ENCODE peak calls at places on chromosomes 6 and 20, in ten cellular contexts. One of them, this sample, is unnamed.

GRCh38 chr6:89489078-89489477 is 56.1 kb downstream of the ANKRD6 start:
- DNase-seq in esophagus squamous epithelium: no peak
- DNase-seq in adrenal gland: no peak
- DNase-seq in tibial artery: no peak
- DNase-seq in mesenchymal stem cell: no peak
- DNase-seq in lung: no peak
- DNase-seq in lower lobe of right lung: no peak
- DNase-seq in IMR-90: no peak
- DNase-seq in mammary epithelial cell: no peak
- DNase-seq in Peyer's patch: no peak
- DNase-seq in this sample: no peak

GRCh38 chr6:134034951-134035822 is 17.2 kb downstream of the SLC2A12 start:
- DNase-seq in esophagus squamous epithelium: no peak
- DNase-seq in adrenal gland: no peak
- DNase-seq in tibial artery: no peak
- DNase-seq in mesenchymal stem cell: no peak
- DNase-seq in lung: no peak
- DNase-seq in lower lobe of right lung: no peak
- DNase-seq in IMR-90: no peak
- DNase-seq in mammary epithelial cell: peak; percentile 81
- DNase-seq in Peyer's patch: no peak
- DNase-seq in this sample: no peak

GRCh38 chr6:122838060-122838780 is 49.2 kb downstream of the SMPDL3A start:
- DNase-seq in esophagus squamous epithelium: no peak
- DNase-seq in adrenal gland: no peak
- DNase-seq in tibial artery: no peak
- DNase-seq in mesenchymal stem cell: peak; percentile 26
- DNase-seq in lung: no peak
- DNase-seq in lower lobe of right lung: no peak
- DNase-seq in IMR-90: peak; percentile 33
- DNase-seq in mammary epithelial cell: no peak
- DNase-seq in Peyer's patch: no peak
- DNase-seq in this sample: no peak

GRCh38 chr20:5001174-5002076 is at the start of gene SLC23A2:
- DNase-seq in esophagus squamous epithelium: no peak
- DNase-seq in adrenal gland: peak; percentile 33
- DNase-seq in tibial artery: peak; percentile 67
- DNase-seq in mesenchymal stem cell: peak; percentile 36
- DNase-seq in lung: peak; percentile 30
- DNase-seq in lower lobe of right lung: peak; percentile 62
- DNase-seq in IMR-90: no peak
- DNase-seq in mammary epithelial cell: no peak
- DNase-seq in Peyer's patch: peak; percentile 64
- DNase-seq in this sample: peak; percentile 53

GRCh38 chr6:107564223-107564855 is 74.4 kb downstream of the SOBP start:
- DNase-seq in esophagus squamous epithelium: no peak
- DNase-seq in adrenal gland: no peak
- DNase-seq in tibial artery: no peak
- DNase-seq in mesenchymal stem cell: no peak
- DNase-seq in lung: no peak
- DNase-seq in lower lobe of right lung: no peak
- DNase-seq in IMR-90: no peak
- DNase-seq in mammary epithelial cell: no peak
- DNase-seq in Peyer's patch: no peak
- DNase-seq in this sample: peak; percentile 55

GRCh38 chr6:84460491-84460890 is 233.0 kb upstream of the CEP162 start:
- DNase-seq in esophagus squamous epithelium: no peak
- DNase-seq in adrenal gland: no peak
- DNase-seq in tibial artery: no peak
- DNase-seq in mesenchymal stem cell: no peak
- DNase-seq in lung: no peak
- DNase-seq in lower lobe of right lung: no peak
- DNase-seq in IMR-90: no peak
- DNase-seq in mammary epithelial cell: no peak
- DNase-seq in Peyer's patch: no peak
- DNase-seq in this sample: no peak

GRCh38 chr6:43181621-43181941 is 415 bp upstream of the CUL9 start:
- DNase-seq in esophagus squamous epithelium: no peak
- DNase-seq in adrenal gland: no peak
- DNase-seq in tibial artery: no peak
- DNase-seq in mesenchymal stem cell: no peak
- DNase-seq in lung: no peak
- DNase-seq in lower lobe of right lung: no peak
- DNase-seq in IMR-90: no peak
- DNase-seq in mammary epithelial cell: no peak
- DNase-seq in Peyer's patch: no peak
- DNase-seq in this sample: no peak

GRCh38 chr6:20159781-20160540 is 52.3 kb downstream of the MBOAT1 start:
- DNase-seq in esophagus squamous epithelium: no peak
- DNase-seq in adrenal gland: no peak
- DNase-seq in tibial artery: no peak
- DNase-seq in mesenchymal stem cell: peak; percentile 2
- DNase-seq in lung: no peak
- DNase-seq in lower lobe of right lung: no peak
- DNase-seq in IMR-90: peak; percentile 6
- DNase-seq in mammary epithelial cell: no peak
- DNase-seq in Peyer's patch: no peak
- DNase-seq in this sample: no peak

GRCh38 chr6:112037783-112038216 is 16.1 kb upstream of the CCN6 start:
- DNase-seq in esophagus squamous epithelium: no peak
- DNase-seq in adrenal gland: peak; percentile 85
- DNase-seq in tibial artery: peak; percentile 98
- DNase-seq in mesenchymal stem cell: peak; percentile 94
- DNase-seq in lung: no peak
- DNase-seq in lower lobe of right lung: no peak
- DNase-seq in IMR-90: peak; percentile 90
- DNase-seq in mammary epithelial cell: peak; percentile 91
- DNase-seq in Peyer's patch: no peak
- DNase-seq in this sample: no peak

GRCh38 chr6:26501482-26501986 is 1.4 kb downstream of the BTN1A1 start:
- DNase-seq in esophagus squamous epithelium: no peak
- DNase-seq in adrenal gland: peak; percentile 25
- DNase-seq in tibial artery: peak; percentile 68
- DNase-seq in mesenchymal stem cell: peak; percentile 37
- DNase-seq in lung: peak; percentile 31
- DNase-seq in lower lobe of right lung: peak; percentile 65
- DNase-seq in IMR-90: peak; percentile 25
- DNase-seq in mammary epithelial cell: no peak
- DNase-seq in Peyer's patch: peak; percentile 63
- DNase-seq in this sample: peak; percentile 43

GRCh38 chr6:119280586-119281163 is 68.9 kb downstream of the MAN1A1 start:
- DNase-seq in esophagus squamous epithelium: no peak
- DNase-seq in adrenal gland: no peak
- DNase-seq in tibial artery: no peak
- DNase-seq in mesenchymal stem cell: no peak
- DNase-seq in lung: no peak
- DNase-seq in lower lobe of right lung: no peak
- DNase-seq in IMR-90: no peak
- DNase-seq in mammary epithelial cell: no peak
- DNase-seq in Peyer's patch: no peak
- DNase-seq in this sample: peak; percentile 55

GRCh38 chr6:51552400-51552799 is 535.0 kb downstream of the PKHD1 start:
- DNase-seq in esophagus squamous epithelium: no peak
- DNase-seq in adrenal gland: no peak
- DNase-seq in tibial artery: no peak
- DNase-seq in mesenchymal stem cell: no peak
- DNase-seq in lung: no peak
- DNase-seq in lower lobe of right lung: no peak
- DNase-seq in IMR-90: no peak
- DNase-seq in mammary epithelial cell: no peak
- DNase-seq in Peyer's patch: no peak
- DNase-seq in this sample: peak; percentile 51
- H3K9me3 ChIP-seq in esophagus squamous epithelium: no peaks in the 10 kb centered on the region
- H3K9me3 ChIP-seq in adrenal gland: no peaks in the 10 kb centered on the region
- H3K9me3 ChIP-seq in tibial artery: no peaks in the 10 kb centered on the region
- H3K9me3 ChIP-seq in mesenchymal stem cell: no peaks in the 10 kb centered on the region
- H3K9me3 ChIP-seq in lung: no peaks in the 10 kb centered on the region
- H3K9me3 ChIP-seq in lower lobe of right lung: no peaks in the 10 kb centered on the region
- H3K9me3 ChIP-seq in IMR-90: no peaks in the 10 kb centered on the region
- H3K9me3 ChIP-seq in mammary epithelial cell: no peaks in the 10 kb centered on the region
- H3K9me3 ChIP-seq in Peyer's patch: no peaks in the 10 kb centered on the region
- H3K9me3 ChIP-seq in this sample: no peaks in the 10 kb centered on the region

GRCh38 chr20:24862606-24863005 is 86.5 kb upstream of the CST7 start:
- DNase-seq in esophagus squamous epithelium: no peak
- DNase-seq in adrenal gland: no peak
- DNase-seq in tibial artery: no peak
- DNase-seq in mesenchymal stem cell: no peak
- DNase-seq in lung: no peak
- DNase-seq in lower lobe of right lung: no peak
- DNase-seq in IMR-90: no peak
- DNase-seq in mammary epithelial cell: no peak
- DNase-seq in Peyer's patch: no peak
- DNase-seq in this sample: no peak
- H3K9me3 ChIP-seq in esophagus squamous epithelium: peaks cover 15% of the 10 kb centered on the region
- H3K9me3 ChIP-seq in adrenal gland: no peaks in the 10 kb centered on the region
- H3K9me3 ChIP-seq in tibial artery: peaks cover 4% of the 10 kb centered on the region
- H3K9me3 ChIP-seq in mesenchymal stem cell: no peaks in the 10 kb centered on the region
- H3K9me3 ChIP-seq in lung: peaks cover 14% of the 10 kb centered on the region
- H3K9me3 ChIP-seq in lower lobe of right lung: peaks cover 9% of the 10 kb centered on the region
- H3K9me3 ChIP-seq in IMR-90: peaks cover 3% of the 10 kb centered on the region
- H3K9me3 ChIP-seq in mammary epithelial cell: peaks cover 7% of the 10 kb centered on the region
- H3K9me3 ChIP-seq in Peyer's patch: peaks cover 10% of the 10 kb centered on the region
- H3K9me3 ChIP-seq in this sample: no peaks in the 10 kb centered on the region

GRCh38 chr6:160911949-160912348 is 79.6 kb upstream of the MAP3K4 start:
- DNase-seq in esophagus squamous epithelium: no peak
- DNase-seq in adrenal gland: no peak
- DNase-seq in tibial artery: no peak
- DNase-seq in mesenchymal stem cell: no peak
- DNase-seq in lung: no peak
- DNase-seq in lower lobe of right lung: no peak
- DNase-seq in IMR-90: no peak
- DNase-seq in mammary epithelial cell: no peak
- DNase-seq in Peyer's patch: no peak
- DNase-seq in this sample: no peak
- H3K9me3 ChIP-seq in esophagus squamous epithelium: no peaks in the 10 kb centered on the region
- H3K9me3 ChIP-seq in adrenal gland: no peaks in the 10 kb centered on the region
- H3K9me3 ChIP-seq in tibial artery: peaks cover 20% of the 10 kb centered on the region
- H3K9me3 ChIP-seq in mesenchymal stem cell: peaks cover 15% of the 10 kb centered on the region
- H3K9me3 ChIP-seq in lung: peaks cover 4% of the 10 kb centered on the region
- H3K9me3 ChIP-seq in lower lobe of right lung: peaks cover 4% of the 10 kb centered on the region
- H3K9me3 ChIP-seq in IMR-90: no peaks in the 10 kb centered on the region
- H3K9me3 ChIP-seq in mammary epithelial cell: no peaks in the 10 kb centered on the region
- H3K9me3 ChIP-seq in Peyer's patch: no peaks in the 10 kb centered on the region
- H3K9me3 ChIP-seq in this sample: no peaks in the 10 kb centered on the region

DNA sequence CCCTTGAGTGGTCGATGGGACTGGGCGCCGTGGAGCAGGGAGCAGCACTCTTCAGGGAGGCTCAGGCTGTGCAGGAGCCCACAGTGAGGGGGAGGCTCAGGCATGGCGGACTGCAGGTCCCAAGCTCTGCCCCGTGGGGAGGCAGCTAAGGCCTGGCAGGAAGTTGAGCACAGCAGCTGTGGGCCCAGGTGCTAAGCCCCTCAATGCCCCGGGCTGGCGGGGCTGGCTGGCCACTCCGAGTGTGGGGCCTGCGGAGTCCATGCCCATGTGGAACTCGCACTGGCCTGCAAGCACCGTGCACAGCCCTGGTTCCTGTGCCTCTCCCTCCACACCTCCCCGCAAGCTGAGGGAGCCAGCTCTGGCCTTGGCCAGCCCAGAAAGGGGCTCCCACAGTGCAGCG is 948.4 kb upstream of the EYS start:
- DNase-seq in esophagus squamous epithelium: no peak
- DNase-seq in adrenal gland: no peak
- DNase-seq in tibial artery: no peak
- DNase-seq in mesenchymal stem cell: no peak
- DNase-seq in lung: no peak
- DNase-seq in lower lobe of right lung: no peak
- DNase-seq in IMR-90: no peak
- DNase-seq in mammary epithelial cell: no peak
- DNase-seq in Peyer's patch: no peak
- DNase-seq in this sample: no peak
- H3K9me3 ChIP-seq in esophagus squamous epithelium: peaks cover 20% of the 10 kb centered on the region
- H3K9me3 ChIP-seq in adrenal gland: no peaks in the 10 kb centered on the region
- H3K9me3 ChIP-seq in tibial artery: no peaks in the 10 kb centered on the region
- H3K9me3 ChIP-seq in mesenchymal stem cell: peaks cover 3% of the 10 kb centered on the region
- H3K9me3 ChIP-seq in lung: peaks cover 8% of the 10 kb centered on the region
- H3K9me3 ChIP-seq in lower lobe of right lung: no peaks in the 10 kb centered on the region
- H3K9me3 ChIP-seq in IMR-90: peaks cover 4% of the 10 kb centered on the region
- H3K9me3 ChIP-seq in mammary epithelial cell: no peaks in the 10 kb centered on the region
- H3K9me3 ChIP-seq in Peyer's patch: no peaks in the 10 kb centered on the region
- H3K9me3 ChIP-seq in this sample: no peaks in the 10 kb centered on the region

GRCh38 chr6:165714907-165715306 is 51.9 kb upstream of the PDE10A start:
- DNase-seq in esophagus squamous epithelium: no peak
- DNase-seq in adrenal gland: no peak
- DNase-seq in tibial artery: no peak
- DNase-seq in mesenchymal stem cell: no peak
- DNase-seq in lung: no peak
- DNase-seq in lower lobe of right lung: no peak
- DNase-seq in IMR-90: no peak
- DNase-seq in mammary epithelial cell: no peak
- DNase-seq in Peyer's patch: no peak
- DNase-seq in this sample: no peak
- H3K9me3 ChIP-seq in esophagus squamous epithelium: no peaks in the 10 kb centered on the region
- H3K9me3 ChIP-seq in adrenal gland: no peaks in the 10 kb centered on the region
- H3K9me3 ChIP-seq in tibial artery: no peaks in the 10 kb centered on the region
- H3K9me3 ChIP-seq in mesenchymal stem cell: no peaks in the 10 kb centered on the region
- H3K9me3 ChIP-seq in lung: no peaks in the 10 kb centered on the region
- H3K9me3 ChIP-seq in lower lobe of right lung: no peaks in the 10 kb centered on the region
- H3K9me3 ChIP-seq in IMR-90: no peaks in the 10 kb centered on the region
- H3K9me3 ChIP-seq in mammary epithelial cell: peaks cover 39% of the 10 kb centered on the region
- H3K9me3 ChIP-seq in Peyer's patch: no peaks in the 10 kb centered on the region
- H3K9me3 ChIP-seq in this sample: no peaks in the 10 kb centered on the region

GRCh38 chr20:56001890-56002289 is 3.4 kb downstream of the CBLN4 start:
- DNase-seq in esophagus squamous epithelium: no peak
- DNase-seq in adrenal gland: no peak
- DNase-seq in tibial artery: no peak
- DNase-seq in mesenchymal stem cell: no peak
- DNase-seq in lung: no peak
- DNase-seq in lower lobe of right lung: no peak
- DNase-seq in IMR-90: no peak
- DNase-seq in mammary epithelial cell: no peak
- DNase-seq in Peyer's patch: no peak
- DNase-seq in this sample: no peak
- H3K9me3 ChIP-seq in esophagus squamous epithelium: no peaks in the 10 kb centered on the region
- H3K9me3 ChIP-seq in adrenal gland: no peaks in the 10 kb centered on the region
- H3K9me3 ChIP-seq in tibial artery: no peaks in the 10 kb centered on the region
- H3K9me3 ChIP-seq in mesenchymal stem cell: no peaks in the 10 kb centered on the region
- H3K9me3 ChIP-seq in lung: peaks cover 15% of the 10 kb centered on the region
- H3K9me3 ChIP-seq in lower lobe of right lung: no peaks in the 10 kb centered on the region
- H3K9me3 ChIP-seq in IMR-90: peaks cover 29% of the 10 kb centered on the region
- H3K9me3 ChIP-seq in mammary epithelial cell: no peaks in the 10 kb centered on the region
- H3K9me3 ChIP-seq in Peyer's patch: no peaks in the 10 kb centered on the region
- H3K9me3 ChIP-seq in this sample: no peaks in the 10 kb centered on the region

This sample was measured in BE2C.